ENCODE peak calls at places on chromosomes 1 and 21, in seven cellular contexts. One of them, this sample, is unnamed.

GRCh38 chr1:83931658-83932253 is 67.2 kb downstream of the TTLL7 start:
- DNase-seq in GM23338: peak; percentile 81
- DNase-seq in PC-3: peak; percentile 67
- DNase-seq in GM23248: peak; percentile 81
- DNase-seq in OCI-LY7: peak; percentile 67
- DNase-seq in MM.1S: peak; percentile 43
- DNase-seq in SK-N-SH: peak; percentile 49
- DNase-seq in this sample: peak; percentile 74

GRCh38 chr1:197441990-197442389 is 173.9 kb downstream of the CRB1 start:
- DNase-seq in PC-3: no peak
- DNase-seq in OCI-LY7: no peak
- DNase-seq in GM23248: peak; percentile 57
- DNase-seq in SK-N-SH: no peak
- DNase-seq in MM.1S: no peak
- DNase-seq in GM23338: peak; percentile 54
- DNase-seq in this sample: peak; percentile 30

GRCh38 chr1:53737648-53738204 is 1.2 kb downstream of the GLIS1 start:
- DNase-seq in MM.1S: no peak
- DNase-seq in GM23248: no peak
- DNase-seq in OCI-LY7: no peak
- DNase-seq in SK-N-SH: peak; percentile 63
- DNase-seq in GM23338: peak; percentile 41
- DNase-seq in PC-3: no peak
- DNase-seq in this sample: peak; percentile 55

GRCh38 chr1:109996476-109996875 is 11.9 kb downstream of the AHCYL1 start:
- DNase-seq in GM23338: no peak
- DNase-seq in PC-3: peak; percentile 29
- DNase-seq in GM23248: peak; percentile 48
- DNase-seq in OCI-LY7: no peak
- DNase-seq in SK-N-SH: no peak
- DNase-seq in MM.1S: no peak
- DNase-seq in this sample: no peak

GRCh38 chr1:238336531-238336930 is 445.8 kb upstream of the ZP4 start:
- DNase-seq in GM23248: no peak
- DNase-seq in OCI-LY7: no peak
- DNase-seq in PC-3: peak; percentile 1
- DNase-seq in GM23338: no peak
- DNase-seq in SK-N-SH: no peak
- DNase-seq in MM.1S: no peak
- DNase-seq in this sample: no peak

GRCh38 chr1:52189898-52190480 is 48.1 kb downstream of the ZFYVE9 start:
- DNase-seq in PC-3: no peak
- DNase-seq in OCI-LY7: no peak
- DNase-seq in MM.1S: no peak
- DNase-seq in GM23248: no peak
- DNase-seq in GM23338: no peak
- DNase-seq in SK-N-SH: no peak
- DNase-seq in this sample: no peak

GRCh38 chr1:110634455-110635281 is 28.5 kb upstream of the KCNA2 start:
- DNase-seq in MM.1S: peak; percentile 80
- DNase-seq in PC-3: peak; percentile 49
- DNase-seq in GM23338: no peak
- DNase-seq in GM23248: peak; percentile 64
- DNase-seq in SK-N-SH: no peak
- DNase-seq in OCI-LY7: peak; percentile 82
- DNase-seq in this sample: no peak

GRCh38 chr1:172761581-172762025 is 102.7 kb downstream of the FASLG start:
- DNase-seq in GM23248: peak; percentile 39
- DNase-seq in MM.1S: no peak
- DNase-seq in GM23338: no peak
- DNase-seq in SK-N-SH: no peak
- DNase-seq in PC-3: peak; percentile 98
- DNase-seq in OCI-LY7: no peak
- DNase-seq in this sample: no peak

GRCh38 chr1:192763756-192764155 is 45.1 kb upstream of the RGS2 start:
- DNase-seq in GM23338: no peak
- DNase-seq in GM23248: peak; percentile 54
- DNase-seq in PC-3: peak; percentile 3
- DNase-seq in MM.1S: no peak
- DNase-seq in OCI-LY7: no peak
- DNase-seq in SK-N-SH: no peak
- DNase-seq in this sample: no peak

GRCh38 chr1:241181471-241181870 is 175.5 kb downstream of the RGS7 start:
- DNase-seq in MM.1S: no peak
- DNase-seq in PC-3: no peak
- DNase-seq in GM23338: no peak
- DNase-seq in GM23248: no peak
- DNase-seq in SK-N-SH: no peak
- DNase-seq in OCI-LY7: no peak
- DNase-seq in this sample: no peak

GRCh38 chr1:79375352-79375751 is 368.8 kb upstream of the ADGRL4 start:
- DNase-seq in GM23248: no peak
- DNase-seq in MM.1S: no peak
- DNase-seq in SK-N-SH: no peak
- DNase-seq in OCI-LY7: no peak
- DNase-seq in PC-3: no peak
- DNase-seq in GM23338: no peak
- DNase-seq in this sample: peak; percentile 72

GRCh38 chr1:79369091-79369490 is 362.6 kb upstream of the ADGRL4 start:
- DNase-seq in GM23338: no peak
- DNase-seq in MM.1S: no peak
- DNase-seq in OCI-LY7: no peak
- DNase-seq in GM23248: peak; percentile 9
- DNase-seq in PC-3: no peak
- DNase-seq in SK-N-SH: no peak
- DNase-seq in this sample: no peak

GRCh38 chr1:79371802-79372201 is 365.3 kb upstream of the ADGRL4 start:
- DNase-seq in OCI-LY7: no peak
- DNase-seq in PC-3: no peak
- DNase-seq in GM23338: no peak
- DNase-seq in MM.1S: no peak
- DNase-seq in GM23248: no peak
- DNase-seq in SK-N-SH: no peak
- DNase-seq in this sample: no peak

GRCh38 chr1:79376106-79376505 is 369.6 kb upstream of the ADGRL4 start:
- DNase-seq in SK-N-SH: no peak
- DNase-seq in GM23248: peak; percentile 17
- DNase-seq in GM23338: no peak
- DNase-seq in PC-3: peak; percentile 34
- DNase-seq in OCI-LY7: no peak
- DNase-seq in MM.1S: no peak
- DNase-seq in this sample: no peak

GRCh38 chr1:79373481-79374132 is 367.1 kb upstream of the ADGRL4 start:
- DNase-seq in OCI-LY7: no peak
- DNase-seq in GM23338: no peak
- DNase-seq in SK-N-SH: no peak
- DNase-seq in MM.1S: no peak
- DNase-seq in GM23248: peak; percentile 41
- DNase-seq in PC-3: no peak
- DNase-seq in this sample: no peak
- TF ChIP-seq EZH2phosphoT487 in OCI-LY7: no peak
- TF ChIP-seq EZH2phosphoT487 in GM23338: no peak
- TF ChIP-seq EZH2phosphoT487 in SK-N-SH: no peak
- TF ChIP-seq EZH2phosphoT487 in MM.1S: no peak
- TF ChIP-seq EZH2phosphoT487 in GM23248: no peak
- TF ChIP-seq EZH2phosphoT487 in PC-3: no peak
- TF ChIP-seq EZH2phosphoT487 in this sample: no peak

GRCh38 chr21:27321791-27322190 is 354.9 kb upstream of the ADAMTS5 start:
- DNase-seq in GM23338: no peak
- DNase-seq in OCI-LY7: no peak
- DNase-seq in SK-N-SH: no peak
- DNase-seq in PC-3: no peak
- DNase-seq in MM.1S: no peak
- DNase-seq in GM23248: no peak
- DNase-seq in this sample: no peak
- H3K27ac ChIP-seq in GM23338: no peak overlapping the region
- H3K27ac ChIP-seq in OCI-LY7: no peak overlapping the region
- H3K27ac ChIP-seq in SK-N-SH: no peak overlapping the region
- H3K27ac ChIP-seq in PC-3: no peak overlapping the region
- H3K27ac ChIP-seq in MM.1S: no peak overlapping the region
- H3K27ac ChIP-seq in GM23248: no peak overlapping the region
- H3K27ac ChIP-seq in this sample: no peak overlapping the region

DNA sequence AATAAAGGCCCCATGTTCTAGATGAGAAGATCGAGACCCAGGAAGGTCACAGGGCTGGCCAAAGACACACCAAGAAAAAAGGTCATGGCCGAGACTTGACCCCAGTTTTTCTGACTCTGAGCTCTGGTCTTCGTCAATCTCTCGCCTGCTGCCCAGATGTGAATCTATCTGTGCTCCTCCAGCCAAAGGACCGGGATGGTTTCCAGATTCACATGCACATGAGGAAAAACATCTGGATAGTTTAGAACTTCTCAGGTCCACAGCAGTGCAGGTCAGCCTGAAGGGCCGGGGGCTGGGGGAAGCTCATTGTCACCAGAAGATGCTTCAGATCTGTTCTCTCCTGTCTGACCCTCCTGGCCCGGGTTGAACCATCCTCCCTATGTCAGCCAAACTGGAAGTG is 49.0 kb downstream of the KCNN3 start:
- DNase-seq in MM.1S: no peak
- DNase-seq in GM23338: no peak
- DNase-seq in OCI-LY7: no peak
- DNase-seq in GM23248: no peak
- DNase-seq in SK-N-SH: peak; percentile 55
- DNase-seq in PC-3: no peak
- DNase-seq in this sample: no peak
- H2AFZ ChIP-seq in MM.1S: no peak overlapping the region
- H2AFZ ChIP-seq in GM23338: no peak overlapping the region
- H2AFZ ChIP-seq in OCI-LY7: no peak overlapping the region
- H2AFZ ChIP-seq in GM23248: no peak overlapping the region
- H2AFZ ChIP-seq in SK-N-SH: no peak overlapping the region
- H2AFZ ChIP-seq in PC-3: no peak overlapping the region
- H2AFZ ChIP-seq in this sample: no peak overlapping the region

GRCh38 chr21:25518491-25518911 is 88.8 kb downstream of the MRPL39 start:
- DNase-seq in GM23248: no peak
- DNase-seq in GM23338: peak; percentile 49
- DNase-seq in MM.1S: no peak
- DNase-seq in SK-N-SH: no peak
- DNase-seq in PC-3: peak; percentile 8
- DNase-seq in OCI-LY7: no peak
- DNase-seq in this sample: peak; percentile 5
- TF ChIP-seq EZH2phosphoT487 in GM23248: no peak
- TF ChIP-seq EZH2phosphoT487 in GM23338: no peak
- TF ChIP-seq EZH2phosphoT487 in MM.1S: no peak
- TF ChIP-seq EZH2phosphoT487 in SK-N-SH: no peak
- TF ChIP-seq EZH2phosphoT487 in PC-3: no peak
- TF ChIP-seq EZH2phosphoT487 in OCI-LY7: no peak
- TF ChIP-seq EZH2phosphoT487 in this sample: no peak